ENCODE peak calls at places on chromosomes 3 and 15, in eight cellular contexts. U is HepG2, Y is upper lobe of left lung, P is prostate gland, O is GM12878, Z is breast epithelium, F is sigmoid colon, X is SK-N-SH. I is an unnamed sample.
A peak's percentile ranks its signal among the peaks of the same experiment; 100 is the strongest.

GRCh38 chr3:27699067-27699466 is 23.1 kb downstream of the EOMES start:
- DNase-seq in U (no peak), Y (no peak), P (no peak), O (no peak), Z (no peak), F (no peak), X (no peak), I (no peak)

GRCh38 chr3:58683001-58683845 is 16.6 kb upstream of the FAM3D start:
- DNase-seq in U (no peak), Y (no peak), P (no peak), O (peak; percentile 42), Z (no peak), F (no peak), X (no peak), I (no peak)

GRCh38 chr3:38524141-38524739 is 28.1 kb downstream of the EXOG start:
- DNase-seq in U (no peak), Y (no peak), P (no peak), O (no peak), Z (no peak), F (no peak), X (no peak), I (no peak)

GRCh38 chr3:78908236-78908635 is 859.6 kb downstream of the ROBO1 start:
- DNase-seq in U (no peak), Y (no peak), P (no peak), O (no peak), Z (no peak), F (no peak), X (no peak), I (no peak)

GRCh38 chr3:181838940-181839914 is 127.5 kb downstream of the SOX2 start:
- DNase-seq in U (no peak), Y (no peak), P (no peak), O (no peak), Z (no peak), F (no peak), X (no peak), I (no peak)

GRCh38 chr15:59353994-59354951 is 18.4 kb downstream of the MYO1E start:
- DNase-seq in U (no peak), Y (no peak), P (no peak), O (no peak), Z (no peak), F (no peak), X (no peak), I (no peak)

GRCh38 chr3:185656321-185656840 is 70.3 kb downstream of the SENP2 start:
- DNase-seq in U (no peak), Y (no peak), P (no peak), O (no peak), Z (no peak), F (peak; percentile 88), X (no peak), I (peak; percentile 91)

GRCh38 chr15:43440721-43441281 is 52.2 kb downstream of the TP53BP1 start:
- DNase-seq in U (peak; percentile 84), Y (no peak), P (peak; percentile 7), O (peak; percentile 12), Z (peak; percentile 62), F (peak; percentile 68), X (peak; percentile 43), I (no peak)

GRCh38 chr3:153210660-153211059 is 48.6 kb downstream of the RAP2B start:
- DNase-seq in U (no peak), Y (no peak), P (no peak), O (no peak), Z (no peak), F (no peak), X (no peak), I (no peak)

GRCh38 chr15:70141376-70142071 is 43.8 kb upstream of the TLE3 start:
- DNase-seq in U (no peak), Y (no peak), P (no peak), O (no peak), Z (no peak), F (no peak), X (no peak), I (no peak)

GRCh38 chr15:68431792-68432401 is at the start of gene ITGA11:
- DNase-seq in U (no peak), Y (peak; percentile 90), P (peak; percentile 55), O (no peak), Z (peak; percentile 48), F (peak; percentile 74), X (peak; percentile 91), I (peak; percentile 92)

GRCh38 chr3:31610700-31611275 is 78.1 kb downstream of the STT3B start:
- DNase-seq in U (peak; percentile 23), Y (no peak), P (peak; percentile 13), O (no peak), Z (no peak), F (no peak), X (peak; percentile 30), I (no peak)

GRCh38 chr3:132730891-132731580 is 8.8 kb upstream of the NPHP3 start:
- DNase-seq in U (peak; percentile 33), Y (no peak), P (no peak), O (no peak), Z (no peak), F (no peak), X (peak; percentile 46), I (no peak)

GRCh38 chr15:42152196-42152920 is 4.1 kb downstream of the PLA2G4F start:
- DNase-seq in U (no peak), Y (peak; percentile 86), P (peak; percentile 86), O (no peak), Z (no peak), F (no peak), X (no peak), I (no peak)

GRCh38 chr15:101000271-101000681 is 81.1 kb downstream of the LRRK1 start:
- DNase-seq in U (no peak), Y (no peak), P (no peak), O (no peak), Z (no peak), F (no peak), X (no peak), I (peak; percentile 68)

GRCh38 chr3:54837964-54838363 is 89.9 kb downstream of the LRTM1 start:
- DNase-seq in U (no peak), Y (no peak), P (no peak), O (no peak), Z (no peak), F (no peak), X (no peak), I (no peak)

GRCh38 chr3:123661973-123662372 is 77.1 kb upstream of the HACD2 start:
- DNase-seq in U (no peak), Y (no peak), P (no peak), O (no peak), Z (no peak), F (no peak), X (no peak), I (no peak)

GRCh38 chr15:98730860-98731711 is 82.7 kb downstream of the IGF1R start:
- DNase-seq in U (no peak), Y (no peak), P (no peak), O (no peak), Z (no peak), F (no peak), X (no peak), I (no peak)

GRCh38 chr3:94539937-94540336 is 477.1 kb downstream of the NSUN3 start:
- DNase-seq in U (no peak), Y (no peak), P (no peak), O (no peak), Z (no peak), F (no peak), X (no peak), I (no peak)

GRCh38 chr3:69983546-69984265 is 15.8 kb upstream of the SAMMSON start:
- DNase-seq in U (no peak), Y (no peak), P (no peak), O (no peak), Z (no peak), F (no peak), X (no peak), I (no peak)

GRCh38 chr3:16900779-16901440 is 16.2 kb downstream of the PLCL2 start:
- DNase-seq in U (no peak), Y (no peak), P (no peak), O (no peak), Z (no peak), F (no peak), X (no peak), I (no peak)
- H3K4me1 ChIP-seq in U (no peaks in the 10 kb centered on the region), Y (peaks cover 4% of the 10 kb centered on the region), P (no peaks in the 10 kb centered on the region), O (peaks cover 40% of the 10 kb centered on the region), Z (no peaks in the 10 kb centered on the region), F (no peaks in the 10 kb centered on the region), X (no peaks in the 10 kb centered on the region), I (no peaks in the 10 kb centered on the region)

GRCh38 chr3:50317303-50317702 is 5.2 kb downstream of the HYAL2 start:
- DNase-seq in U (no peak), Y (no peak), P (no peak), O (no peak), Z (no peak), F (no peak), X (no peak), I (no peak)

GRCh38 chr3:50316657-50317242 is 5.8 kb downstream of the HYAL2 start:
- DNase-seq in U (no peak), Y (peak; percentile 82), P (peak; percentile 92), O (no peak), Z (peak; percentile 90), F (no peak), X (no peak), I (no peak)

GRCh38 chr3:50319181-50319871 is 3.2 kb downstream of the HYAL2 start:
- DNase-seq in U (no peak), Y (peak; percentile 41), P (no peak), O (no peak), Z (no peak), F (no peak), X (no peak), I (no peak)

GRCh38 chr3:50318615-50319014 is 3.9 kb downstream of the HYAL2 start:
- DNase-seq in U (no peak), Y (no peak), P (no peak), O (no peak), Z (no peak), F (no peak), X (no peak), I (no peak)

DNA sequence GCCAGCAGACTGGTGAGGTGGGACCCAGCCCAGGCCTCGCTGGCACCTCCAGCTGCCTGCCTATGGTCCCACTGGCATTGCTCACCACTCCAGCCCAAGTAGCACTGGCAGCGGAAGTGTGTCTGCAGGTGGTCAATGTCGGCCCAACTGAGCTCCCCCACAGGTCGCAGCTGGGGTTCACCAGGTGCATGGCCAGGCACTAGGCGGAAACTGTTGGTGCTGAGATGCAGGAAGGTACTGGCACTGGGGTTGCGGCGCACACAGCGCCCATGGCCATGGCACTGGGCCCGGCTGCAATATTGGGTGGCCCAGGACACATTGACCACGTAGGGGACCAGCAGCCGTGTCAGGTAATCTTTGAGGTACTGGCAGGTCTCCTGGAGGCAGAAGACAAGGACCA is 4.4 kb downstream of the HYAL2 start:
- DNase-seq in U (no peak), Y (peak; percentile 72), P (no peak), O (no peak), Z (no peak), F (no peak), X (no peak), I (no peak)
- TF ChIP-seq POLR2AphosphoS5 in U (no peak), Y (no peak), P (no peak), O (no peak), Z (no peak), F (no peak), X (no peak), I (no peak)

GRCh38 chr3:115436767-115437301 is 186.5 kb upstream of the GAP43 start:
- DNase-seq in U (peak; percentile 1), Y (no peak), P (no peak), O (no peak), Z (no peak), F (no peak), X (no peak), I (no peak)
- TF ChIP-seq CTCF in U (no peak), Y (no peak), P (no peak), O (no peak), Z (no peak), F (no peak), X (peak; percentile 62), I (no peak)

GRCh38 chr3:99317196-99317595 is 321.2 kb upstream of the COL8A1 start:
- DNase-seq in U (no peak), Y (no peak), P (no peak), O (no peak), Z (no peak), F (no peak), X (no peak), I (no peak)
- H3K4me1 ChIP-seq in U (no peaks in the 10 kb centered on the region), Y (no peaks in the 10 kb centered on the region), P (no peaks in the 10 kb centered on the region), O (no peaks in the 10 kb centered on the region), Z (no peaks in the 10 kb centered on the region), F (no peaks in the 10 kb centered on the region), X (no peaks in the 10 kb centered on the region), I (no peaks in the 10 kb centered on the region)